ENCODE peak calls at places on chromosomes 13 and 19, in four cellular contexts. Y, R, L and O are unnamed samples.

GRCh38 chr19:14555918-14556661 is 15.8 kb downstream of the NDUFB7 start:
- DNase-seq in Y (no peak), R (peak), L (no peak), O (peak)

GRCh38 chr13:44147222-44147621 is 226.4 kb upstream of the SERP2 start:
- DNase-seq in Y (no peak), R (no peak), L (no peak), O (no peak)

GRCh38 chr13:112072531-112073244 is 5.7 kb downstream of the SOX1 start:
- DNase-seq in Y (peak), R (no peak), L (no peak), O (peak)

GRCh38 chr13:102825921-102826706 is 19.7 kb upstream of the ERCC5 start:
- DNase-seq in Y (peak), R (peak), L (no peak), O (no peak)

GRCh38 chr13:65940720-65941119 is 1289.4 kb downstream of the PCDH9 start:
- DNase-seq in Y (no peak), R (no peak), L (no peak), O (no peak)

GRCh38 chr19:47433121-47433520 is 13.8 kb upstream of the MEIS3 start:
- DNase-seq in Y (no peak), R (no peak), L (no peak), O (no peak)

GRCh38 chr19:58519087-58519354 is 589 bp downstream of the ZBTB45 start:
- DNase-seq in Y (peak), R (peak), L (no peak), O (peak)

GRCh38 chr19:33297401-33298145 is 4.8 kb downstream of the CEBPA start:
- DNase-seq in Y (no peak), R (no peak), L (no peak), O (no peak)

GRCh38 chr19:2523630-2524311 is 47.8 kb downstream of the GADD45B start:
- DNase-seq in Y (peak), R (peak), L (no peak), O (no peak)

GRCh38 chr13:28573595-28574373 is 78.9 kb upstream of the FLT1 start:
- DNase-seq in Y (no peak), R (no peak), L (no peak), O (no peak)

GRCh38 chr19:2986951-2987491 is 9.7 kb downstream of the TLE6 start:
- DNase-seq in Y (peak), R (no peak), L (no peak), O (peak)

GRCh38 chr13:61039302-61039701 is 376.3 kb downstream of the PCDH20 start:
- DNase-seq in Y (no peak), R (no peak), L (no peak), O (no peak)

GRCh38 chr13:67803118-67803517 is 573.0 kb upstream of the PCDH9 start:
- DNase-seq in Y (no peak), R (no peak), L (no peak), O (no peak)

GRCh38 chr19:18718015-18718526 is 34.6 kb downstream of the CRTC1 start:
- DNase-seq in Y (peak), R (no peak), L (no peak), O (no peak)

GRCh38 chr19:16778796-16779411 is 50.3 kb upstream of the SIN3B start:
- DNase-seq in Y (peak), R (peak), L (peak), O (peak)

GRCh38 chr13:94433055-94433947 is 46.2 kb downstream of the DCT start:
- DNase-seq in Y (peak), R (no peak), L (peak), O (peak)

GRCh38 chr13:31797154-31797775 is 57.9 kb downstream of the RXFP2 start:
- DNase-seq in Y (peak), R (peak), L (no peak), O (no peak)

GRCh38 chr13:29591310-29591709 is 4.2 kb downstream of the SLC7A1 start:
- DNase-seq in Y (no peak), R (peak), L (no peak), O (no peak)

GRCh38 chr13:59447846-59448620 is 715.7 kb downstream of the DIAPH3 start:
- DNase-seq in Y (peak), R (peak), L (peak), O (peak)

GRCh38 chr19:17209126-17210036 is 5.8 kb upstream of the USE1 start:
- DNase-seq in Y (peak), R (peak), L (peak), O (peak)

GRCh38 chr19:30254214-30254613 is 118.0 kb upstream of the ZNF536 start:
- DNase-seq in Y (no peak), R (no peak), L (no peak), O (no peak)
- H3K9ac ChIP-seq in Y (no peak), R (no peak), L (no peak), O (no peak)

GRCh38 chr19:38742906-38743305 is 1.4 kb downstream of the CAPN12 start:
- DNase-seq in Y (no peak), R (no peak), L (no peak), O (no peak)

GRCh38 chr19:38744906-38745305 is 632 bp upstream of the CAPN12 start:
- DNase-seq in Y (no peak), R (no peak), L (no peak), O (no peak)

GRCh38 chr19:38744298-38744681 is at the start of gene CAPN12:
- DNase-seq in Y (no peak), R (no peak), L (no peak), O (no peak)

GRCh38 chr19:38742296-38742695 is 2.0 kb downstream of the CAPN12 start:
- DNase-seq in Y (no peak), R (no peak), L (no peak), O (no peak)

DNA sequence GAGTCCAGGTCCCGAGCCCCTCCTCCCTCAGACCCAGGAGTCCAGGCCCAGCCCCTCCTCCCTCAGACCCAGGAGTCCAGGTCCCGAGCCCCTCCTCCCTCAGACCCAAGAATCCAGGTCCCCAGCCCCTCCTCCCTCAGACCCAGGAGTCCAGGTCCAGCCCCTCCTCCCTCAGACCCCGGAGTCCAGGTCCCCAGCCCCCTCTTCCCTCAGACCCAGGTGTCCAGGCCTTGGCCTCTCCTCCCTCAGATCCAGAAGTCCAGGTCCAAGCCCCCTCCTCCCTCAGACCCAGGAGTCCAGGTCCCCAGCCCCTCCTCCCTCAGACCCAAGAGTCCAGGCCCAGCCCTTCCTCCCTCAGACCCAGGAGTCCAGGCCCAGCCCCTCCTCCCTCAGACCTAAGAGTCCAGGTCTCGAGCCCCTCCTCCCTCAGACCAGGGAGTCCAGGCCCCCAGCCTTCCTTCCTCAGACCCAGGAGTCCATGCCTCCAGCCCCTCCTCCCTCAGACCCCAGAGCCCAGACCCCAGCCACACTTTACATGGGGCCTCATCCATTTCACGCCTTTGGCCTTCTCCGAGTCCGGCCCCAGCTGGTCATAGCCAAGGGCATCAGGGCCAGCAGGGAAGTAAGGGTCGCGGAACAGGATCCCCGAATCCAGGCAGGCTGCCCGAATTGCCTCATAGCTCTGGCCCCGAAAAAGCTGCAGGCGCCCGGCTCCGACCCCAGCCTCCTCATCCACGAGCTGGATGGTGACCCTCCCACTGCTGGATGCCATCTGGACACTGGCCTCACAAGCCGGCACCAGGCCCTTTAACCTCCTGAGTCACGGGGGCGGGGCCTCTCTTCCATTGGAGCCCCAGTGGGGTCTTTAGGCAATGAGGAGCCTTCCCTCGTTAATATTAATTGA is 628 bp downstream of the CAPN12 start:
- DNase-seq in Y (no peak), R (no peak), L (no peak), O (peak)
- H4K5ac ChIP-seq in Y (no peak), R (no peak), L (no peak), O (no peak)

DNA sequence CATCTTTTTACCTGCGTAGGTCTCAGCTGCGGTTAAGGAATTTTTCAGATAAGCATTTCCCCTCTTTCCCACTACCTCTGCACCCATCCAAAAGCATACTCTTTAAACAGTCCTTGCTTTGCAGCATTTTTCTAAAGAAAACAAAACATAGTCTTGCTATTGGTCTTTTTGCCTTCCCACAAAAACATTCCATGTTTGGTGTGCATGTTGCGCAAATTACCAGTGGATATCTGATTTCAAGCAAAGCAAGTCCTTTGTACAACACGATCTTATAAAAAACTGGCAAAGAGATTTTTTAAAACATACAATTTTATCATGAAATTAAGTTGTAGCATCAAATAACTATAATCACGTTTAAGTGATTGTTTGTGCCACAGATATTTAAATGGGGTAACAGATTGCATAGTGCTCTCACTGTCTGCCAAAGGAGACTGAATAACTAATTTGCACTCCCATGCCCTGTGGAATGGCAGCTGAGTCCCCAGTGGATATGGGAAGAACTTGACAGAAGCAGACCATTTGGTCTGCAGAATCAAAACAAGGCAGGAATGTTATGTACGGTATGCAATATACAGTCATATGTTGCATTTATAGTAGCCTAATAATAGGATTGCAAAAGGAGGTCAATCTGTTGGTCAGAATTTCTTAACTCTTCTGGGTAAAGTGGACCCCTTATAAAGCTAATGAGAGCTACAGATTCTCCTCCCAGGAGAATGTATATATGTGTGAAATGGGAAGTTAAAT is 285.7 kb downstream of the TBC1D4 start:
- DNase-seq in Y (no peak), R (peak), L (no peak), O (no peak)
- H3K9ac ChIP-seq in Y (no peak), R (no peak), L (no peak), O (no peak)

GRCh38 chr13:36417328-36417727 is 15.0 kb upstream of the CCNA1 start:
- DNase-seq in Y (no peak), R (no peak), L (no peak), O (no peak)

GRCh38 chr13:36414461-36414860 is 17.8 kb upstream of the CCNA1 start:
- DNase-seq in Y (peak), R (no peak), L (no peak), O (no peak)

GRCh38 chr13:36421447-36421846 is 10.8 kb upstream of the CCNA1 start:
- DNase-seq in Y (no peak), R (no peak), L (no peak), O (no peak)

GRCh38 chr13:36420437-36420891 is 11.8 kb upstream of the CCNA1 start:
- DNase-seq in Y (peak), R (peak), L (no peak), O (peak)

DNA sequence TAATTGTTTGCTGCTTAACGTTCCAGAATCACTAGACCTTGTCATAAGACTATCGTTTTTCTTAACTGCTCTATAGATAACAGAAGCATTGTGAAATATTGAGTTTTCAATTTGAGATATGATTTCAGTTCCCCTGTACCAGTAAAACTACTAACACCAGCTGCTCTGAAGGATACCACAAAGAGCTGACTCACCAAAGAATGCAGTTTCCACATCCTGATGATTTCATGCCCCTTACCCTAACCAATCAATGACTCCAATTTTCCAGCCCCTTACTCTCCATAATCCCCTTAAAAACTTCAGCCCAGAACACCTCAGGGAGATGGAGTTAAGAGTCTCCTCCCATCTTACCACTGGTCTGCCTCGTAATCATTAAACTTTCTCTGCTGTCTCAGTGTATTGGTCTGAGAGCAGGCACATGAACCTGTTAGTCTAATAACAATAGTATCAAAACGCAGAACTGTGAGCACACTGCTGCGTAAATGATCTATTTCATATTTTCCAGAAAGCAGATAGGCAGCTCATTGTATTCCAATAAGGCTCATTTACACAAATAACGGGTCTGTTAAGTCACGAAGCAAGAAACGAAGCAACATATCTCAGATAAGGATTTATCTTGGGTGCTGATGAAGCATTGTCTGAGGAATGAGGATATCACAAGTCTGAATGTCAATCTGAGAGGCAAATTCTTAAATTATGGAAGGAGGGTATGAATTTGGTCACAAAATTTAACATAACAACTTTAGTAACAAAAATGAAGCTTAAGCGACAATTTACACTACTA is 14.1 kb upstream of the CCNA1 start:
- DNase-seq in Y (peak), R (peak), L (no peak), O (no peak)
- H4K5ac ChIP-seq in Y (no peak), R (no peak), L (no peak), O (no peak)

GRCh38 chr13:106138620-106139019 is 396.8 kb downstream of the EFNB2 start:
- DNase-seq in Y (no peak), R (no peak), L (no peak), O (no peak)
- H3K9ac ChIP-seq in Y (no peak), R (no peak), L (no peak), O (no peak)

GRCh38 chr13:77353980-77354379 is 27.1 kb upstream of the MYCBP2 start:
- DNase-seq in Y (no peak), R (no peak), L (no peak), O (no peak)

GRCh38 chr13:77343841-77344240 is 16.9 kb upstream of the MYCBP2 start:
- DNase-seq in Y (no peak), R (no peak), L (no peak), O (no peak)

GRCh38 chr13:77345150-77345780 is 18.4 kb upstream of the MYCBP2 start:
- DNase-seq in Y (no peak), R (no peak), L (no peak), O (no peak)

GRCh38 chr13:77351326-77351725 is 24.4 kb upstream of the MYCBP2 start:
- DNase-seq in Y (no peak), R (no peak), L (no peak), O (no peak)

GRCh38 chr13:77349365-77349764 is 22.5 kb upstream of the MYCBP2 start:
- DNase-seq in Y (no peak), R (no peak), L (no peak), O (no peak)
- H4K5ac ChIP-seq in Y (no peak), R (no peak), L (no peak), O (no peak)

DNA sequence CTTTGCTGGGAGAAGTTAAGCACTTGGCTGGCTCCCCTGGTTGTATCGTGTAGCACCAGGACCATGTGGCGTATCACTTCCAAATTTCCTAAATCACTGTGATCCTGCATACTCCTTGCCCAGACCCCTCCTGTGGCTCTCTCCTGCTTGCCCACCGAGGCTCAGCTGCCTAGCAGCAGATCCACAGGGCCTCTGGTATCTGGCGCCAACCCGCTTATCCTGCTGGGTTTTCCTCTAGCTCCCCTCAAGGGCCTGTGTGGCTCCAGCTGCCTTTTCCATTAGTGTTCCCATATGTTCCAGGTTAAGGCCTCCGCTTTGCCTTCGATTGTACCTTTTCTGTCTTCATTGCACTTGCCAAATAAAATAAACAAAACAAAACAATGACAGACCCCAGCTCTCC is 16.5 kb downstream of the LRCH1 start:
- DNase-seq in Y (no peak), R (no peak), L (no peak), O (no peak)
- H3K9ac ChIP-seq in Y (no peak), R (no peak), L (no peak), O (no peak)

GRCh38 chr19:7771072-7771471 is 8.0 kb downstream of the CLEC4M start:
- DNase-seq in Y (no peak), R (no peak), L (no peak), O (no peak)

GRCh38 chr19:7766535-7766934 is 3.5 kb downstream of the CLEC4M start:
- DNase-seq in Y (no peak), R (no peak), L (no peak), O (no peak)

GRCh38 chr19:7769171-7769570 is 6.1 kb downstream of the CLEC4M start:
- DNase-seq in Y (no peak), R (no peak), L (no peak), O (no peak)

GRCh38 chr19:7763696-7764095 is 653 bp downstream of the CLEC4M start:
- DNase-seq in Y (no peak), R (no peak), L (no peak), O (no peak)

DNA sequence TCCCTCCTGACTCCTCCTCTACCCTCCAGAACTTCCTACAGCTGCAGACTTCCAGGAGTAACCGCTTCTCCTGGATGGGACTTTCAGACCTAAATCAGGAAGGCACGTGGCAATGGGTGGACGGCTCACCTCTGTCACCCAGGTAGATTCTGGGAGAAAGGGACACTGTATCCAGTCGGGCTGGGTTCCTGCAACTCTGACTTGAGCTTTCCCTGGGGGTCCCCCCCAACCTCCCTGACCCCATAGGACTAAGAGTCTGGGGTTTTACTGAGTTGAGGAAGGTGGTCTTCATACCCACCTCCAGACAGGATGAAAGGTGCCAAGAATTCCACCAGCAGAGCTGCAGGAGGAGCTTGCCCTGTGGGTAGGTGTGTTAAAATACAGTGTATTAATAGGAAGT is 4.4 kb downstream of the CLEC4M start:
- DNase-seq in Y (no peak), R (no peak), L (no peak), O (no peak)
- H4K5ac ChIP-seq in Y (no peak), R (no peak), L (no peak), O (no peak)

DNA sequence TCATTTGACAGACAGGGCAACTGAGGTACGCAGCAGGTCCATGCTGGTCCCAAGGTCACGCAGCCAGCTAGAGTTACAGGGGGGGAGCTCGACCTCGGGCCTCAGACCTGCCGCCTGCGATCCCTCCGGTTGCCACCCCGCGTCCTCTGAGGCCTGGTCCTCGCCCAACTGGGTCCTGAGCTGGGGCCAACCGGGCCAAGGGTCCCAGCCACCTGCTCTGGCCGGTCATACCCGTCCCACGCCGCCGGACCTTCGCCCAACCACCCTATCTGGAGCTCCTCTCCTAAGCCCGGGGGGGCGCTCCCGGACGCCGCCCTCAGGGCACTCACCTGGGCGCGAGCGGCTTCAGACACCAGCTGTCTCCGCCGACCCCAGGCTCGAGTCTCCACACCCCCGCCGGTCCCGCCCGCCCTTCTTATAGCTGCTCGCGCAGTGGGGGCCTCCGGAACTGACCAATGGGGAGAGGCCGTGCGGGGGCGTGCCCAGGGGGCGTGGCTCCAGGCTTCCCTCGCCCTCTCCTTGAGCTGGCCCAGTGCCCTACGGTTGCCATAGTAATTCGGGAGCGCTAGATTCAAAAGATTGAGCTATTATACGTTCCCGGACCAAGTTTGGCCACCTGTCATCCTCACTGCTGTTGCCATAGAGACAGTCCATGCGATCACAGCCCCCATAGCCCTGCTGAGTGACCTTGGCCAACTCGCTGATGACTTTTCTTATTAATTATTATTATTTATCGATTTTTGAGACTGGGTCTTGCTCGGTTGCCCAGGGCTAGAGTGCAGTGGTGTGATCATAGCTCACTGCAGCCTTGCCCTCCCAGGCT is at the start of gene PLIN5:
- DNase-seq in Y (peak), R (peak), L (peak), O (peak)
- H3K9ac ChIP-seq in Y (no peak), R (no peak), L (no peak), O (no peak)